ENCODE peak calls at places on chromosomes 3 and 15, in five cellular contexts. One of them, this sample, is unnamed.
A peak's percentile ranks its signal among the peaks of the same experiment; 100 is the strongest.

GRCh38 chr15:76973362-76973743 is 21.6 kb upstream of the PSTPIP1 start:
- DNase-seq in PC-3: peak; percentile 17
- DNase-seq in GM13977: peak; percentile 56
- DNase-seq in CD4-positive, alpha-beta T cell: peak; percentile 63
- DNase-seq in astrocyte of the spinal cord: no peak
- DNase-seq in this sample: no peak

GRCh38 chr15:77592768-77593167 is 39.9 kb downstream of the LINGO1 start:
- DNase-seq in PC-3: no peak
- DNase-seq in GM13977: no peak
- DNase-seq in CD4-positive, alpha-beta T cell: no peak
- DNase-seq in astrocyte of the spinal cord: no peak
- DNase-seq in this sample: no peak

GRCh38 chr15:84797212-84797611 is 19.9 kb upstream of the ALPK3 start:
- DNase-seq in PC-3: no peak
- DNase-seq in GM13977: no peak
- DNase-seq in CD4-positive, alpha-beta T cell: no peak
- DNase-seq in astrocyte of the spinal cord: peak; percentile 86
- DNase-seq in this sample: no peak

GRCh38 chr15:43168192-43169107 is 16.8 kb upstream of the CCNDBP1 start:
- DNase-seq in PC-3: peak; percentile 95
- DNase-seq in GM13977: no peak
- DNase-seq in CD4-positive, alpha-beta T cell: no peak
- DNase-seq in astrocyte of the spinal cord: peak; percentile 87
- DNase-seq in this sample: no peak

GRCh38 chr3:53256704-53257055 is 858 bp upstream of the TKT start:
- DNase-seq in PC-3: no peak
- DNase-seq in GM13977: no peak
- DNase-seq in CD4-positive, alpha-beta T cell: no peak
- DNase-seq in astrocyte of the spinal cord: no peak
- DNase-seq in this sample: no peak

GRCh38 chr3:47685037-47685436 is 96.7 kb downstream of the SMARCC1 start:
- DNase-seq in PC-3: peak; percentile 53
- DNase-seq in GM13977: no peak
- DNase-seq in CD4-positive, alpha-beta T cell: no peak
- DNase-seq in astrocyte of the spinal cord: peak; percentile 30
- DNase-seq in this sample: no peak

GRCh38 chr15:64222573-64223361 is 59.9 kb upstream of the PPIB start:
- DNase-seq in PC-3: no peak
- DNase-seq in GM13977: no peak
- DNase-seq in CD4-positive, alpha-beta T cell: no peak
- DNase-seq in astrocyte of the spinal cord: no peak
- DNase-seq in this sample: no peak

GRCh38 chr15:79035814-79036213 is 54.8 kb downstream of the RASGRF1 start:
- DNase-seq in PC-3: no peak
- DNase-seq in GM13977: no peak
- DNase-seq in CD4-positive, alpha-beta T cell: no peak
- DNase-seq in astrocyte of the spinal cord: no peak
- DNase-seq in this sample: no peak

GRCh38 chr3:51637941-51638471 is 33.0 kb upstream of the TEX264 start:
- DNase-seq in PC-3: peak; percentile 76
- DNase-seq in GM13977: peak; percentile 66
- DNase-seq in CD4-positive, alpha-beta T cell: peak; percentile 8
- DNase-seq in astrocyte of the spinal cord: peak; percentile 66
- DNase-seq in this sample: no peak

GRCh38 chr3:46400000-46400734 is 6.7 kb downstream of the CCR5AS start:
- DNase-seq in PC-3: no peak
- DNase-seq in GM13977: no peak
- DNase-seq in CD4-positive, alpha-beta T cell: no peak
- DNase-seq in astrocyte of the spinal cord: peak; percentile 22
- DNase-seq in this sample: no peak

GRCh38 chr15:84034831-84035753 is 200.5 kb upstream of the GOLGA6L4 start:
- DNase-seq in PC-3: peak; percentile 70
- DNase-seq in GM13977: peak; percentile 21
- DNase-seq in CD4-positive, alpha-beta T cell: no peak
- DNase-seq in astrocyte of the spinal cord: peak; percentile 24
- DNase-seq in this sample: no peak

GRCh38 chr3:130386604-130387263 is 41.3 kb downstream of the COL6A5 start:
- DNase-seq in PC-3: peak; percentile 62
- DNase-seq in GM13977: no peak
- DNase-seq in CD4-positive, alpha-beta T cell: no peak
- DNase-seq in astrocyte of the spinal cord: peak; percentile 50
- DNase-seq in this sample: no peak

GRCh38 chr3:13037458-13038117 is 35.6 kb downstream of the IQSEC1 start:
- DNase-seq in PC-3: peak; percentile 34
- DNase-seq in GM13977: no peak
- DNase-seq in CD4-positive, alpha-beta T cell: no peak
- DNase-seq in astrocyte of the spinal cord: no peak
- DNase-seq in this sample: no peak

GRCh38 chr3:122680381-122681293 is at the start of gene PARP14:
- DNase-seq in PC-3: peak; percentile 77
- DNase-seq in GM13977: peak; percentile 69
- DNase-seq in CD4-positive, alpha-beta T cell: peak; percentile 59
- DNase-seq in astrocyte of the spinal cord: peak; percentile 77
- DNase-seq in this sample: no peak

GRCh38 chr3:141093971-141094401 is 42.8 kb downstream of the SPSB4 start:
- DNase-seq in PC-3: no peak
- DNase-seq in GM13977: no peak
- DNase-seq in CD4-positive, alpha-beta T cell: no peak
- DNase-seq in astrocyte of the spinal cord: peak; percentile 42
- DNase-seq in this sample: no peak

GRCh38 chr15:86066174-86066829 is 13.4 kb upstream of the AGBL1 start:
- DNase-seq in PC-3: no peak
- DNase-seq in GM13977: no peak
- DNase-seq in CD4-positive, alpha-beta T cell: no peak
- DNase-seq in astrocyte of the spinal cord: no peak
- DNase-seq in this sample: no peak

GRCh38 chr3:186235554-186235953 is 126.5 kb downstream of the DGKG start:
- DNase-seq in PC-3: no peak
- DNase-seq in GM13977: peak; percentile 64
- DNase-seq in CD4-positive, alpha-beta T cell: no peak
- DNase-seq in astrocyte of the spinal cord: no peak
- DNase-seq in this sample: no peak

GRCh38 chr3:32340039-32340438 is 51.6 kb upstream of the CMTM7 start:
- DNase-seq in PC-3: peak; percentile 74
- DNase-seq in GM13977: peak; percentile 57
- DNase-seq in CD4-positive, alpha-beta T cell: peak; percentile 28
- DNase-seq in astrocyte of the spinal cord: peak; percentile 50
- DNase-seq in this sample: no peak

GRCh38 chr15:99435138-99435695 is 130.6 kb upstream of the MEF2A start:
- DNase-seq in PC-3: peak; percentile 79
- DNase-seq in GM13977: no peak
- DNase-seq in CD4-positive, alpha-beta T cell: no peak
- DNase-seq in astrocyte of the spinal cord: no peak
- DNase-seq in this sample: no peak

GRCh38 chr3:13143381-13144004 is 70.3 kb upstream of the IQSEC1 start:
- DNase-seq in PC-3: no peak
- DNase-seq in GM13977: no peak
- DNase-seq in CD4-positive, alpha-beta T cell: no peak
- DNase-seq in astrocyte of the spinal cord: no peak
- DNase-seq in this sample: no peak

GRCh38 chr3:17955411-17955810 is 213.0 kb upstream of the TBC1D5 start:
- DNase-seq in PC-3: no peak
- DNase-seq in GM13977: no peak
- DNase-seq in CD4-positive, alpha-beta T cell: no peak
- DNase-seq in astrocyte of the spinal cord: no peak
- DNase-seq in this sample: no peak

GRCh38 chr3:54575561-54575960 is 352.3 kb downstream of the LRTM1 start:
- DNase-seq in PC-3: no peak
- DNase-seq in GM13977: no peak
- DNase-seq in CD4-positive, alpha-beta T cell: no peak
- DNase-seq in astrocyte of the spinal cord: no peak
- DNase-seq in this sample: no peak

GRCh38 chr15:31344824-31345605 is 18.4 kb downstream of the KLF13 start:
- DNase-seq in PC-3: no peak
- DNase-seq in GM13977: no peak
- DNase-seq in CD4-positive, alpha-beta T cell: no peak
- DNase-seq in astrocyte of the spinal cord: no peak
- DNase-seq in this sample: no peak

GRCh38 chr3:188595890-188596376 is 442.0 kb downstream of the LPP start:
- DNase-seq in PC-3: peak; percentile 84
- DNase-seq in GM13977: no peak
- DNase-seq in CD4-positive, alpha-beta T cell: no peak
- DNase-seq in astrocyte of the spinal cord: peak; percentile 89
- DNase-seq in this sample: no peak

GRCh38 chr3:167837430-167837829 is 101.9 kb downstream of the SERPINI1 start:
- DNase-seq in PC-3: peak; percentile 52
- DNase-seq in GM13977: no peak
- DNase-seq in CD4-positive, alpha-beta T cell: no peak
- DNase-seq in astrocyte of the spinal cord: peak; percentile 5
- DNase-seq in this sample: no peak

GRCh38 chr3:143471705-143472104 is 352.1 kb downstream of the CHST2 start:
- DNase-seq in PC-3: no peak
- DNase-seq in GM13977: no peak
- DNase-seq in CD4-positive, alpha-beta T cell: no peak
- DNase-seq in astrocyte of the spinal cord: no peak
- DNase-seq in this sample: no peak

GRCh38 chr3:29576675-29577074 is 295.8 kb downstream of the RBMS3 start:
- DNase-seq in PC-3: no peak
- DNase-seq in GM13977: no peak
- DNase-seq in CD4-positive, alpha-beta T cell: no peak
- DNase-seq in astrocyte of the spinal cord: no peak
- DNase-seq in this sample: no peak

GRCh38 chr3:147419062-147419701 is 10.0 kb downstream of the ZIC1 start:
- DNase-seq in PC-3: no peak
- DNase-seq in GM13977: peak; percentile 21
- DNase-seq in CD4-positive, alpha-beta T cell: no peak
- DNase-seq in astrocyte of the spinal cord: peak; percentile 99
- DNase-seq in this sample: no peak

GRCh38 chr3:197888511-197888910 is 61.5 kb upstream of the RPL35A start:
- DNase-seq in PC-3: no peak
- DNase-seq in GM13977: no peak
- DNase-seq in CD4-positive, alpha-beta T cell: no peak
- DNase-seq in astrocyte of the spinal cord: no peak
- DNase-seq in this sample: no peak

GRCh38 chr15:70281811-70282307 is 184.1 kb upstream of the TLE3 start:
- DNase-seq in PC-3: peak; percentile 44
- DNase-seq in GM13977: no peak
- DNase-seq in CD4-positive, alpha-beta T cell: no peak
- DNase-seq in astrocyte of the spinal cord: peak; percentile 46
- DNase-seq in this sample: no peak

GRCh38 chr3:110811050-110811449 is 260.6 kb upstream of the NECTIN3 start:
- DNase-seq in PC-3: peak; percentile 67
- DNase-seq in GM13977: no peak
- DNase-seq in CD4-positive, alpha-beta T cell: no peak
- DNase-seq in astrocyte of the spinal cord: peak; percentile 70
- DNase-seq in this sample: no peak

GRCh38 chr15:66922608-66923007 is 142.8 kb upstream of the SMAD3 start:
- DNase-seq in PC-3: no peak
- DNase-seq in GM13977: no peak
- DNase-seq in CD4-positive, alpha-beta T cell: no peak
- DNase-seq in astrocyte of the spinal cord: no peak
- DNase-seq in this sample: no peak

GRCh38 chr15:47711654-47712053 is 5.7 kb upstream of the SEMA6D start:
- DNase-seq in PC-3: peak; percentile 45
- DNase-seq in GM13977: no peak
- DNase-seq in CD4-positive, alpha-beta T cell: no peak
- DNase-seq in astrocyte of the spinal cord: no peak
- DNase-seq in this sample: no peak

GRCh38 chr3:98800401-98800800 is 37.3 kb downstream of the ST3GAL6 start:
- DNase-seq in PC-3: no peak
- DNase-seq in GM13977: no peak
- DNase-seq in CD4-positive, alpha-beta T cell: no peak
- DNase-seq in astrocyte of the spinal cord: no peak
- DNase-seq in this sample: no peak

GRCh38 chr3:98799479-98799878 is 36.3 kb downstream of the ST3GAL6 start:
- DNase-seq in PC-3: no peak
- DNase-seq in GM13977: no peak
- DNase-seq in CD4-positive, alpha-beta T cell: no peak
- DNase-seq in astrocyte of the spinal cord: no peak
- DNase-seq in this sample: no peak

GRCh38 chr3:98796334-98796733 is 33.2 kb downstream of the ST3GAL6 start:
- DNase-seq in PC-3: no peak
- DNase-seq in GM13977: no peak
- DNase-seq in CD4-positive, alpha-beta T cell: no peak
- DNase-seq in astrocyte of the spinal cord: no peak
- DNase-seq in this sample: no peak

GRCh38 chr3:98798820-98799219 is 35.7 kb downstream of the ST3GAL6 start:
- DNase-seq in PC-3: no peak
- DNase-seq in GM13977: no peak
- DNase-seq in CD4-positive, alpha-beta T cell: no peak
- DNase-seq in astrocyte of the spinal cord: no peak
- DNase-seq in this sample: no peak

GRCh38 chr3:98797905-98798304 is 34.8 kb downstream of the ST3GAL6 start:
- DNase-seq in PC-3: no peak
- DNase-seq in GM13977: no peak
- DNase-seq in CD4-positive, alpha-beta T cell: no peak
- DNase-seq in astrocyte of the spinal cord: no peak
- DNase-seq in this sample: no peak
- TF ChIP-seq CTCF in PC-3: no peak
- TF ChIP-seq CTCF in GM13977: no peak
- TF ChIP-seq CTCF in CD4-positive, alpha-beta T cell: no peak
- TF ChIP-seq CTCF in astrocyte of the spinal cord: no peak
- TF ChIP-seq CTCF in this sample: no peak

GRCh38 chr15:89755701-89756100 is 4.7 kb upstream of the MESP1 start:
- DNase-seq in PC-3: no peak
- DNase-seq in GM13977: no peak
- DNase-seq in CD4-positive, alpha-beta T cell: no peak
- DNase-seq in astrocyte of the spinal cord: no peak
- DNase-seq in this sample: no peak
- TF ChIP-seq CTCF in PC-3: no peak
- TF ChIP-seq CTCF in GM13977: no peak
- TF ChIP-seq CTCF in CD4-positive, alpha-beta T cell: no peak
- TF ChIP-seq CTCF in astrocyte of the spinal cord: no peak
- TF ChIP-seq CTCF in this sample: no peak

GRCh38 chr3:184017672-184018423 is at the start of gene ABCC5:
- DNase-seq in PC-3: peak; percentile 93
- DNase-seq in GM13977: peak; percentile 95
- DNase-seq in CD4-positive, alpha-beta T cell: peak; percentile 77
- DNase-seq in astrocyte of the spinal cord: peak; percentile 91
- DNase-seq in this sample: peak; percentile 55
- TF ChIP-seq CTCF in PC-3: peak; percentile 41
- TF ChIP-seq CTCF in GM13977: peak; percentile 11
- TF ChIP-seq CTCF in CD4-positive, alpha-beta T cell: peak; percentile 89
- TF ChIP-seq CTCF in astrocyte of the spinal cord: no peak
- TF ChIP-seq CTCF in this sample: no peak

DNA sequence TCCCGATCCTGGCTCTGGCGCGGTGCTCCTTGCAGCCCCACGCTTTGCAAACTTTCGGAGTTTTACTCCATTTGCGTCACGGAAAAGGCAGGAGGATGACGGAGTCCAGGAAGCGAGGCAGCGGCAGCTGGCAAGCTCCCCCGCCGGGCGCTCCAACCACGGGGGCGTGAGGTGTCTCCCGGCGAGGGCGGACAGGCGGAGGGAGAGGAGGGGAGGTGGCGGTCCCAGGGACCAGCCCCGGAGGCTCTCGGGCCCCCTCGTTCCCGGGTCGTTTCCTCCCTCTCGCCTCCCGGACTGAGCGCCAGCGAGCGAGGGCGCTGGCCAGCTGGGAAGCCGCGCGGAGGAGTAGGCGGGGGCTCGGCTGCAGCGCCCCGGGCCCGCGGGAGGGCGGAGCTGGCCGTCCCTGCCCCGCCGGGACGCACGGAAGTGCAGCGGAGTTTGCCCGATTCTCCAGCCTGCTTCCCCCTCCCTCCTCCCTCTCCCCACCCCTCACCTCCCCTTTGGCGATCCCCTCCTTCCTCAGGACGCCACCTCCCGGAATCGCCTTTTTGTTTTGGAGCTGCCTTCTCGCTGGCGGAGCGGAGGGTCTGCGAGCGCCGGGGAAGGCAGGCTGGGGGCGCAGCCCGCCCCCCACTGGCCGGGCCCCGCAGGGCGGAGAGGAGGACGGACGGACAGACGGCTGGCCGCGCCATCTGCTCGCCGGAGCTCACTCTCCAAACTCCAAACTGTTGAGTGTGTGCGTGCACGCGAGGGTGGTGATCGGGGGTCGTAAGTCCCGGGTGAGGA is at the start of gene SNX33:
- DNase-seq in PC-3: peak; percentile 77
- DNase-seq in GM13977: peak; percentile 82
- DNase-seq in CD4-positive, alpha-beta T cell: peak; percentile 41
- DNase-seq in astrocyte of the spinal cord: peak; percentile 91
- DNase-seq in this sample: no peak
- TF ChIP-seq CTCF in PC-3: peak; percentile 64
- TF ChIP-seq CTCF in GM13977: peak; percentile 52
- TF ChIP-seq CTCF in CD4-positive, alpha-beta T cell: no peak
- TF ChIP-seq CTCF in astrocyte of the spinal cord: peak; percentile 59
- TF ChIP-seq CTCF in this sample: peak; percentile 24

This sample was measured in esophagus squamous epithelium.